ENCODE peak calls at places on chromosomes 2 and 18, in five cellular contexts. N is astrocyte; S is psoas muscle; G is CD8-positive, alpha-beta T cell; L is stomach. W is an unnamed sample.

GRCh38 chr2:128308284-128308731 is 10.4 kb downstream of the HS6ST1 start:
- DNase-seq in S (peak), G (no peak), L (no peak), N (no peak), W (no peak)

GRCh38 chr2:200338692-200339091 is 32.2 kb downstream of the SPATS2L start:
- DNase-seq in N (no peak), S (no peak), L (no peak), G (no peak), W (no peak)

GRCh38 chr2:1455466-1455865 is 42.2 kb downstream of the TPO start:
- DNase-seq in N (no peak), S (no peak), L (no peak), G (no peak), W (no peak)

GRCh38 chr2:129698593-129698992 is 280.9 kb upstream of the RAB6C start:
- DNase-seq in G (no peak), L (no peak), S (no peak), N (no peak), W (no peak)

GRCh38 chr2:224983719-224984388 is 58.4 kb downstream of the DOCK10 start:
- DNase-seq in L (no peak), N (peak), G (no peak), S (no peak), W (no peak)

GRCh38 chr2:36618381-36618780 is 20.4 kb upstream of the FEZ2 start:
- DNase-seq in G (no peak), S (no peak), N (peak), L (no peak), W (no peak)

GRCh38 chr2:144452169-144453038 is 67.5 kb downstream of the ZEB2 start:
- DNase-seq in N (peak), S (no peak), L (no peak), G (no peak), W (no peak)

GRCh38 chr18:9148239-9148552 is 11.6 kb downstream of the ANKRD12 start:
- DNase-seq in N (no peak), S (no peak), G (no peak), L (no peak), W (no peak)

GRCh38 chr2:138490673-138491494 is 10.7 kb upstream of the SPOPL start:
- DNase-seq in L (no peak), G (no peak), N (no peak), S (no peak), W (no peak)

GRCh38 chr2:28036307-28036706 is 145.8 kb downstream of the BABAM2 start:
- DNase-seq in N (no peak), G (no peak), L (no peak), S (no peak), W (no peak)

GRCh38 chr18:36309436-36310391 is 12.2 kb downstream of the FHOD3 start:
- DNase-seq in S (peak), G (no peak), N (peak), L (no peak), W (no peak)

GRCh38 chr18:36465970-36466369 is 168.5 kb downstream of the FHOD3 start:
- DNase-seq in S (no peak), L (no peak), N (no peak), G (no peak), W (no peak)

GRCh38 chr2:5692561-5693287 is 540 bp downstream of the SOX11 start:
- DNase-seq in N (peak), G (no peak), S (no peak), L (no peak), W (no peak)

GRCh38 chr2:133109772-133110171 is 439.8 kb upstream of the LYPD1 start:
- DNase-seq in N (peak), S (no peak), G (no peak), L (no peak), W (no peak)

GRCh38 chr2:106685180-106685897 is 198.2 kb downstream of the CD8B2 start:
- DNase-seq in L (no peak), G (no peak), S (no peak), N (no peak), W (no peak)

GRCh38 chr2:235893129-235893698 is 275.0 kb downstream of the GBX2 start:
- DNase-seq in N (no peak), S (no peak), G (no peak), L (no peak), W (no peak)

GRCh38 chr2:68832161-68832869 is 38.9 kb downstream of the BMP10 start:
- DNase-seq in G (peak), N (peak), S (peak), L (no peak), W (peak)

GRCh38 chr2:39223909-39224308 is 19.9 kb downstream of the CDKL4 start:
- DNase-seq in G (no peak), L (no peak), N (no peak), S (no peak), W (no peak)

GRCh38 chr2:70549064-70549710 is 4.4 kb downstream of the TGFA start:
- DNase-seq in N (no peak), L (no peak), G (no peak), S (no peak), W (no peak)

GRCh38 chr18:10190564-10190963 is 263.9 kb upstream of the APCDD1 start:
- DNase-seq in G (no peak), L (no peak), N (peak), S (no peak), W (no peak)

GRCh38 chr2:139529045-139529444 is 748.9 kb upstream of the NXPH2 start:
- DNase-seq in N (peak), L (peak), S (no peak), G (no peak), W (no peak)

GRCh38 chr2:45898819-45899218 is 247.3 kb downstream of the PRKCE start:
- DNase-seq in L (no peak), S (no peak), G (no peak), N (no peak), W (no peak)

GRCh38 chr2:157508676-157509075 is 64.8 kb upstream of the CYTIP start:
- DNase-seq in N (no peak), L (no peak), S (no peak), G (no peak), W (no peak)

GRCh38 chr2:157504623-157505022 is 60.7 kb upstream of the CYTIP start:
- DNase-seq in L (no peak), S (no peak), N (no peak), G (no peak), W (no peak)

GRCh38 chr2:157509755-157510154 is 65.9 kb upstream of the CYTIP start:
- DNase-seq in S (no peak), N (no peak), L (no peak), G (no peak), W (no peak)
- TF ChIP-seq CTCF in S (no peak), N (no peak), L (no peak), G (no peak), W (no peak)

DNA sequence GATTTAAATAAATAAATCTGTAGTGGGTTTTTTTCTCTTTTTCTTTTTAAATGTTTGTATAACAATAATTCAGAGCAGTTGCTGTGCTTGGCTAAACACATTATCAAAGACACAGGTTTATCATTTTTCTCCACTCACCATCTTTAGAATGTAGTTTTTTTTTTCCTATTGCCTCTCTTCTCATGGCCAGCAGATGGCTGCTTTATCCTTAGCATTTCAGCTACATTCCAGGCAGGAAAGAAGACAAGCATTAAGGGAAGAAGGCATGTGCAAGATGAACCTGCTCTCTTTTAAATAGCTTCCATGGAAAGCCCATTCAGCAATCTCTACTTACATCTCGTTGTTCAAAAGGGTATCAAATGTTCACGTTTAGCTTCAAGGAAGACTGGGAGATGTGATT is 42.6 kb downstream of the ARHGAP15 start:
- DNase-seq in S (no peak), L (no peak), N (no peak), G (no peak), W (no peak)
- TF ChIP-seq CTCF in S (no peak), L (no peak), N (no peak), G (no peak), W (no peak)

DNA sequence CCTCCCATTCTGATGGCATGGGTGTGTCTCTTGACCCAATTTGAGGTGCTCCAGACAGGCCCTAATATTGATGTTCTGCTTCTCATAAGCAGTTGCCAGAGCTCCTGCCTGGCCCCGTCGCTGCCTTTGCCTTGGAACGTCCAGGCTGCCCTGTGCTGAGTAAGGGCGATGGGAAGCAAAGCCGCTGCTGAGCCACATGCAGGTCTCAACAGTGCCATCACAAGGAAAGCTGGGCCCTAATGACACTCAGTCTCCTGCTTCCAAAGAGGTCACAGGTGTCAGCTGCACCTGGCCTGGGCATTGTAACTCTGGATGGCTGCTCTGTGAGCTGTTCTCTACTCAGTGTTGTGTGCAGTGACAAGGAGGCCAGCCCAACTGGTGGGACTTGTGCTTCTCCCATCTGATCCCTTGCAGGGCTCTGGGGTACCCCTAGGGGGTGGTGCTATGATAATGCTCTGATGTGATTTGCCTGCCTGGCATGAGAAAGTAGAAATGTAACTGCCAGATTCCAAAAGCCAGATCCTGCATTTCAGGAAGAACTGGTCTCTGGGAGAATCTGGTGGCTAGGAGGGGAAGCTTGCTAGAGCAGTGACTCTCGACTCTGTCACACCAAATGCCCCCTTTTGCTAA is 8.7 kb downstream of the TTC39C start:
- DNase-seq in L (no peak), S (no peak), G (no peak), N (no peak), W (no peak)
- TF ChIP-seq CTCF in L (no peak), S (no peak), G (no peak), N (no peak), W (no peak)

GRCh38 chr2:119488245-119489182 is 35.8 kb downstream of the SCTR start:
- DNase-seq in S (no peak), L (peak), N (no peak), G (no peak), W (no peak)
- TF ChIP-seq CTCF in S (no peak), L (no peak), N (no peak), G (no peak), W (no peak)

W was measured in natural killer cell.